ENCODE peak calls at places on chromosomes 16 and 17, in four cellular contexts. U is AG09309, O is tibial nerve, N is adrenal gland. Q is an unnamed sample.
A peak's percentile ranks its signal among the peaks of the same experiment; 100 is the strongest.

GRCh38 chr16:88379694-88380040 is 3.1 kb upstream of the ZNF469 start:
- DNase-seq in U (no peak), O (no peak), N (no peak), Q (no peak)

GRCh38 chr16:14002416-14002815 is 68.7 kb upstream of the MRTFB start:
- DNase-seq in U (no peak), O (no peak), N (no peak), Q (no peak)

GRCh38 chr16:4244881-4245280 is 3.0 kb upstream of the SRL start:
- DNase-seq in U (no peak), O (no peak), N (no peak), Q (no peak)

GRCh38 chr17:311119-311848 is 41.3 kb downstream of the RPH3AL start:
- DNase-seq in U (no peak), O (no peak), N (no peak), Q (no peak)

GRCh38 chr16:85303354-85303883 is 191.1 kb upstream of the CIBAR2 start:
- DNase-seq in U (no peak), O (no peak), N (peak; percentile 71), Q (no peak)

GRCh38 chr16:4414187-4414909 is 2.0 kb downstream of the CORO7 start:
- DNase-seq in U (no peak), O (no peak), N (no peak), Q (no peak)

GRCh38 chr16:89199241-89200123 is 855 bp downstream of the SLC22A31 start:
- DNase-seq in U (no peak), O (no peak), N (no peak), Q (no peak)

GRCh38 chr16:7508656-7509055 is 176.0 kb downstream of the RBFOX1 start:
- DNase-seq in U (no peak), O (no peak), N (no peak), Q (no peak)

GRCh38 chr17:78343099-78343432 is 16.8 kb downstream of the SOCS3 start:
- DNase-seq in U (no peak), O (no peak), N (peak; percentile 78), Q (no peak)

GRCh38 chr17:60640503-60640902 is 37.1 kb upstream of the BCAS3 start:
- DNase-seq in U (no peak), O (no peak), N (no peak), Q (no peak)

GRCh38 chr17:373616-374225 is 21.1 kb upstream of the RPH3AL start:
- DNase-seq in U (no peak), O (no peak), N (no peak), Q (no peak)

GRCh38 chr16:9836118-9836736 is 346.0 kb downstream of the GRIN2A start:
- DNase-seq in U (no peak), O (no peak), N (no peak), Q (no peak)

GRCh38 chr17:15418781-15419180 is 48.6 kb downstream of the CDRT4 start:
- DNase-seq in U (no peak), O (no peak), N (no peak), Q (no peak)

GRCh38 chr16:23434380-23434779 is 18.6 kb downstream of the COG7 start:
- DNase-seq in U (no peak), O (no peak), N (no peak), Q (peak; percentile 47)

GRCh38 chr17:48037036-48037881 is at the start of gene COPZ2:
- DNase-seq in U (no peak), O (no peak), N (peak; percentile 79), Q (no peak)

GRCh38 chr16:10828851-10829331 is 10.3 kb upstream of the TVP23A start:
- DNase-seq in U (peak; percentile 64), O (peak; percentile 83), N (peak; percentile 98), Q (peak; percentile 30)

GRCh38 chr17:61139219-61139618 is 260.4 kb upstream of the TBX2 start:
- DNase-seq in U (no peak), O (no peak), N (no peak), Q (peak; percentile 74)

GRCh38 chr16:54286067-54286329 is 589 bp downstream of the IRX3 start:
- DNase-seq in U (no peak), O (no peak), N (no peak), Q (no peak)

GRCh38 chr16:23640959-23641765 is at the start of the genes DCTN5 and PALB2:
- DNase-seq in U (peak; percentile 76), O (peak; percentile 83), N (peak; percentile 94), Q (peak; percentile 70)

GRCh38 chr16:69131167-69131748 is 1.1 kb downstream of the CHTF8 start:
- DNase-seq in U (no peak), O (no peak), N (no peak), Q (no peak)

GRCh38 chr16:13919330-13919682 is 648 bp upstream of the ERCC4 start:
- DNase-seq in U (no peak), O (no peak), N (no peak), Q (peak; percentile 20)

GRCh38 chr17:2214047-2214717 is 89.4 kb downstream of the SMG6 start:
- DNase-seq in U (no peak), O (peak; percentile 39), N (peak; percentile 87), Q (no peak)

GRCh38 chr17:77472837-77473214 is 332.1 kb downstream of the SEC14L1 start:
- DNase-seq in U (no peak), O (no peak), N (no peak), Q (no peak)

GRCh38 chr17:80441133-80441578 is 26.2 kb downstream of the ENDOV start:
- DNase-seq in U (no peak), O (no peak), N (peak; percentile 51), Q (no peak)

GRCh38 chr16:58366247-58367031 is 25.8 kb upstream of the GINS3 start:
- DNase-seq in U (no peak), O (no peak), N (no peak), Q (peak; percentile 25)

GRCh38 chr17:79813826-79814623 is 17.1 kb upstream of the CBX8 start:
- DNase-seq in U (no peak), O (no peak), N (no peak), Q (no peak)

GRCh38 chr17:15456486-15456885 is 10.9 kb downstream of the CDRT4 start:
- DNase-seq in U (no peak), O (peak; percentile 61), N (no peak), Q (no peak)

GRCh38 chr16:4021916-4022315 is 94.3 kb downstream of the ADCY9 start:
- DNase-seq in U (no peak), O (no peak), N (no peak), Q (no peak)

GRCh38 chr17:48546924-48547838 is 2.3 kb upstream of the HOXB2 start:
- DNase-seq in U (no peak), O (no peak), N (no peak), Q (no peak)

GRCh38 chr16:88334517-88335149 is 48.1 kb upstream of the ZNF469 start:
- DNase-seq in U (no peak), O (no peak), N (no peak), Q (no peak)

DNA sequence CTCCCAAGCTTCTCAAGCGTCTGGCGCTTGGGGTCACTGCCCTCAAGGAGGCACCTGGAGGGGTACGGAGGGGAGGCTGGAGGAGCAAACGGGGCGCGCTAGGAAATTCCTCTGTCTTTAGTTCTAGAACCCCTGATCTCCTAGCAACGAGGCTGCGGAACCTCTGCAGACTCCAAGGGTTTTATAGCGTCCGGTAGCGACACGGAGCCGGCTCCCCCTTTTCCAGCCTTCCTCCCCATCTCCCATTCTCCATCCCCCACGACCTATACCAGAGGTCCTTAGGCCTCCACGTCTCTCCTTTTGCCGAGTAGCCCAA is 601 bp upstream of the CDIPT start:
- DNase-seq in U (no peak), O (no peak), N (no peak), Q (no peak)
- H3K4me3 ChIP-seq in U (peak overlapping the region; percentile 22), O (peak overlapping the region; percentile 11), N (no peak overlapping the region), Q (peak overlapping the region; percentile 19)

DNA sequence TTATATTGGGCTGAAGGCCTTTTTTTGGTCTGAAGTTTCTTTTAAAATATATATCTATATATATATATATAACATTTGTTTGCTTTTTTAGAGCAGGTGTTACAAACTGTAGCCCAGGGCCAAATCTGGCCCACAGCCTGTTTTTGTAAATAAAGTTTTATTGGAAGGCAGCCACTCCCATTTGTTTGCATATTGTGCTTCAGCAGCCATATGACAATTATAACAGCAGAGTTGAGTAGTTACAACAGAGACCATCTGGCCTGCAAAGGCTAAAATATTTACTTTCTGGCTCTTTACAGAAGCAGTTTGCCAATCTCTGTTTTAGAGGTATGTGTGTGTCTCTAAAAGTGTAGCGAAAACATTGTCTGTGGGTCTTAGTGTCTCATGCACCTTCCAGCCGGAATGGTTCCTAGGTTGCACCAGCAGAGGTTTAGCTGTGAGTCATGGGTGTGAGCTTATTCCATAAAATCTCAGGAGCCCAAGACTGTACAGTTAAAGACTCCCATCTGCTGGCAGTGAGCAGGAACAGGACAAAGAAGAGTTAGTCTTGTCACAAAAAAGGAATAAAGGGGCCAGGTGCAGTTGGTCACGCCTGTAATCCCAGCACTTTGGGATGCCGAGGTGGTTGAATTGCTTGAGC is 23.8 kb downstream of the LCMT1 start:
- DNase-seq in U (no peak), O (no peak), N (no peak), Q (peak; percentile 32)
- TF ChIP-seq CTCF in U (peak; percentile 64), O (no peak), N (no peak), Q (peak; percentile 34)

GRCh38 chr17:36209575-36209974 is 1.3 kb upstream of the CCL4L2 start:
- DNase-seq in U (no peak), O (no peak), N (no peak), Q (no peak)
- H3K4me3 ChIP-seq in U (no peak overlapping the region), O (no peak overlapping the region), N (no peak overlapping the region), Q (no peak overlapping the region)

DNA sequence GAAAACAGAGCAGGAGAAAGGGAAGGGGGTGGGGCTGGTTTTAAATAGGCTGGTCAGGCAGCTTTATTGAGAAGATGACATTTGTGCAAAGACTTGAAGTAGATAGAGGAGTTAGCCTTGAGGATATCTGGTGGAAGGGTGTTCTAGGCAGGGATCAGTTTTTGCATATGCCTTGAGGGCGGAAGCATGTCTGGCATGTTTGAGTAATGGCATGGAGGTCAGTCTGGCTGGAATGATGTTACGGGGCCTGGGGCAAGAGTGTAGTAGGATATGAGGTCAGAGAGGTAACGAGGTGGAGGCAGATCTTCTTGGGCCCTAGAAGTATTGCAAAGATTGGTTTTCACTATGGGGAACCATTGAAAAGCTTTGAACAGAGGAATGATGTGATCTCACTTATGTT is 4.8 kb downstream of the RABEP1 start:
- DNase-seq in U (no peak), O (no peak), N (no peak), Q (no peak)
- TF ChIP-seq CTCF in U (no peak), O (no peak), N (no peak), Q (no peak)

GRCh38 chr17:81487487-81488275 is 24.9 kb downstream of the ACTG1 start:
- DNase-seq in U (no peak), O (peak; percentile 52), N (peak; percentile 73), Q (no peak)
- H3K4me3 ChIP-seq in U (peak overlapping the region; percentile 52), O (peak overlapping the region; percentile 55), N (peak overlapping the region; percentile 68), Q (peak overlapping the region; percentile 41)

GRCh38 chr17:82372063-82372590 is 562 bp downstream of the UTS2R start:
- DNase-seq in U (no peak), O (no peak), N (no peak), Q (no peak)
- TF ChIP-seq CTCF in U (no peak), O (no peak), N (no peak), Q (no peak)

GRCh38 chr17:8176998-8177731 is 985 bp upstream of the TMEM107 start:
- DNase-seq in U (no peak), O (no peak), N (no peak), Q (no peak)
- H3K4me3 ChIP-seq in U (peak overlapping the region; percentile 70), O (peak overlapping the region; percentile 67), N (peak overlapping the region; percentile 54), Q (peak overlapping the region; percentile 53)

DNA sequence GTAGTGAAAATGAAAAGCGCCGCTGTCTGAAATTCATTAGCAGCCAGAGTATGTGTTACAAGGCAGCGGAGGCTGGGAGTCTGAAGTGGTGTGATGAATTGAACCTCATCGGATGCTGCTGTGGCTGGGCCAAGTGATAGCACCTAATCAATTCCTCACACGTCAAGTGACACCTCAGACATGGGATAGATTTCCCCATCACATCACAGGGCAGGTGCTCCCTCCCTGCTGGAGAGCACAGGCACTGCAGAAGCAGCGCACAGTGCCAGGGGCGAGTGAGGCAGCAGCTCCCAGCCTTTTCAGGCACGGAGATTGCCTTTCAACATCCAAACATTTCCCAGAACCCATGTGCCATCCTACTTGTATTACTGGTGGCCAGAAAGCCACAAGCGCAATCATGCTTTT is 32.2 kb downstream of the DRC3 start:
- DNase-seq in U (no peak), O (no peak), N (no peak), Q (no peak)
- TF ChIP-seq CTCF in U (peak; percentile 26), O (no peak), N (no peak), Q (peak; percentile 12)